ENCODE peak calls at places on chromosomes 4 and X, in four cellular contexts. One of them, this sample, is unnamed.

GRCh38 chrX:133258481-133258880 is 40.3 kb upstream of the TFDP3 start:
- DNase-seq in fibroblast of mammary gland: peak; percentile 4
- DNase-seq in M059J: peak; percentile 85
- DNase-seq in bronchial epithelial cell: peak; percentile 68
- DNase-seq in this sample: peak; percentile 15

GRCh38 chrX:10022580-10023245 is 55.6 kb downstream of the CLDN34 start:
- DNase-seq in fibroblast of mammary gland: peak; percentile 85
- DNase-seq in M059J: no peak
- DNase-seq in bronchial epithelial cell: peak; percentile 17
- DNase-seq in this sample: peak; percentile 26

GRCh38 chrX:40152706-40153334 is 55.1 kb upstream of the BCOR start:
- DNase-seq in fibroblast of mammary gland: no peak
- DNase-seq in M059J: peak; percentile 76
- DNase-seq in bronchial epithelial cell: no peak
- DNase-seq in this sample: no peak

GRCh38 chr4:165788686-165789463 is 84.2 kb upstream of the TLL1 start:
- DNase-seq in fibroblast of mammary gland: no peak
- DNase-seq in M059J: no peak
- DNase-seq in bronchial epithelial cell: no peak
- DNase-seq in this sample: no peak

GRCh38 chr4:14529653-14530052 is 472.6 kb upstream of the CPEB2 start:
- DNase-seq in fibroblast of mammary gland: peak; percentile 1
- DNase-seq in M059J: peak; percentile 49
- DNase-seq in bronchial epithelial cell: peak; percentile 9
- DNase-seq in this sample: peak; percentile 1

GRCh38 chr4:47686294-47686872 is 151.5 kb downstream of the CORIN start:
- DNase-seq in fibroblast of mammary gland: peak; percentile 58
- DNase-seq in M059J: peak; percentile 30
- DNase-seq in bronchial epithelial cell: peak; percentile 51
- DNase-seq in this sample: no peak

GRCh38 chr4:24598025-24598424 is 13.7 kb upstream of the DHX15 start:
- DNase-seq in fibroblast of mammary gland: no peak
- DNase-seq in M059J: peak; percentile 6
- DNase-seq in bronchial epithelial cell: peak; percentile 98
- DNase-seq in this sample: no peak

GRCh38 chrX:1600406-1601050 is 9.1 kb downstream of the AKAP17A start:
- DNase-seq in fibroblast of mammary gland: no peak
- DNase-seq in M059J: no peak
- DNase-seq in bronchial epithelial cell: no peak
- DNase-seq in this sample: no peak

GRCh38 chrX:154436597-154437397 is at the start of gene GDI1:
- DNase-seq in fibroblast of mammary gland: peak; percentile 15
- DNase-seq in M059J: peak; percentile 54
- DNase-seq in bronchial epithelial cell: no peak
- DNase-seq in this sample: no peak

GRCh38 chr4:5433196-5433595 is 275.2 kb downstream of the EVC2 start:
- DNase-seq in fibroblast of mammary gland: no peak
- DNase-seq in M059J: no peak
- DNase-seq in bronchial epithelial cell: no peak
- DNase-seq in this sample: no peak

GRCh38 chr4:2442175-2442993 is 23.6 kb downstream of the CFAP99 start:
- DNase-seq in fibroblast of mammary gland: no peak
- DNase-seq in M059J: no peak
- DNase-seq in bronchial epithelial cell: no peak
- DNase-seq in this sample: no peak

GRCh38 chr4:139450586-139450985 is 3.3 kb upstream of the RAB33B start:
- DNase-seq in fibroblast of mammary gland: peak; percentile 17
- DNase-seq in M059J: no peak
- DNase-seq in bronchial epithelial cell: no peak
- DNase-seq in this sample: no peak

GRCh38 chr4:180219080-180219479 is 2024.1 kb upstream of the TENM3 start:
- DNase-seq in fibroblast of mammary gland: no peak
- DNase-seq in M059J: no peak
- DNase-seq in bronchial epithelial cell: no peak
- DNase-seq in this sample: no peak

GRCh38 chr4:128583753-128584712 is 225.5 kb upstream of the JADE1 start:
- DNase-seq in fibroblast of mammary gland: peak; percentile 55
- DNase-seq in M059J: no peak
- DNase-seq in bronchial epithelial cell: no peak
- DNase-seq in this sample: no peak

GRCh38 chr4:118941149-118941548 is 52.5 kb downstream of the SYNPO2 start:
- DNase-seq in fibroblast of mammary gland: peak; percentile 65
- DNase-seq in M059J: peak; percentile 36
- DNase-seq in bronchial epithelial cell: peak; percentile 22
- DNase-seq in this sample: no peak

GRCh38 chr4:142721187-142721586 is 124.9 kb downstream of the INPP4B start:
- DNase-seq in fibroblast of mammary gland: no peak
- DNase-seq in M059J: no peak
- DNase-seq in bronchial epithelial cell: peak; percentile 72
- DNase-seq in this sample: no peak

GRCh38 chr4:38957947-38958346 is 74.3 kb downstream of the TMEM156 start:
- DNase-seq in fibroblast of mammary gland: no peak
- DNase-seq in M059J: no peak
- DNase-seq in bronchial epithelial cell: peak; percentile 25
- DNase-seq in this sample: no peak

GRCh38 chr4:145098675-145099037 is 545 bp downstream of the ABCE1 start:
- DNase-seq in fibroblast of mammary gland: peak; percentile 75
- DNase-seq in M059J: peak; percentile 69
- DNase-seq in bronchial epithelial cell: peak; percentile 74
- DNase-seq in this sample: peak; percentile 16

GRCh38 chr4:166941629-166942028 is 292.7 kb downstream of the SPOCK3 start:
- DNase-seq in fibroblast of mammary gland: peak; percentile 11
- DNase-seq in M059J: peak; percentile 87
- DNase-seq in bronchial epithelial cell: peak; percentile 95
- DNase-seq in this sample: peak; percentile 22

GRCh38 chr4:15779336-15779735 is 1.2 kb downstream of the CD38 start:
- DNase-seq in fibroblast of mammary gland: peak; percentile 63
- DNase-seq in M059J: peak; percentile 61
- DNase-seq in bronchial epithelial cell: peak; percentile 71
- DNase-seq in this sample: peak; percentile 40

GRCh38 chr4:131426023-131426758 is 1722.9 kb upstream of the PCDH10 start:
- DNase-seq in fibroblast of mammary gland: no peak
- DNase-seq in M059J: no peak
- DNase-seq in bronchial epithelial cell: no peak
- DNase-seq in this sample: no peak

This sample was measured in astrocyte of the cerebellum.